ENCODE peak calls at places on chromosomes 2 and 18, in ten cellular contexts. M is NCI-H1092, R is body of pancreas, W is T-helper 1 cell, Z is smooth muscle cell of the brain vasculature, J is HFF-Myc, H is H1, E is RKO, N is A549, Q is kidney glomerular epithelial cell. X is an unnamed sample.

GRCh38 chr2:85772019-85772745 is 18.4 kb downstream of the ATOH8 start:
- DNase-seq in M (peak), R (peak), W (no peak), Z (peak), J (peak), H (no peak), E (peak), N (peak), Q (peak), X (peak)

GRCh38 chr18:74290831-74291770 is 662 bp downstream of the CYB5A start:
- DNase-seq in M (no peak), R (peak), W (no peak), Z (no peak), J (no peak), H (peak), E (no peak), N (no peak), Q (no peak), X (no peak)

GRCh38 chr2:3680548-3681345 is 22.6 kb upstream of the DCDC2C start:
- DNase-seq in M (no peak), R (no peak), W (no peak), Z (no peak), J (no peak), H (no peak), E (no peak), N (no peak), Q (no peak), X (no peak)

GRCh38 chr2:131009713-131010475 is 83.4 kb downstream of the FAM168B start:
- DNase-seq in M (no peak), R (no peak), W (no peak), Z (no peak), J (no peak), H (no peak), E (no peak), N (no peak), Q (no peak), X (no peak)

GRCh38 chr2:27446057-27446456 is 3.9 kb downstream of the KRTCAP3 start:
- DNase-seq in M (no peak), R (peak), W (no peak), Z (no peak), J (no peak), H (no peak), E (no peak), N (no peak), Q (no peak), X (no peak)

GRCh38 chr2:207692206-207693065 is 19.0 kb upstream of the CCNYL1 start:
- DNase-seq in M (peak), R (peak), W (no peak), Z (no peak), J (no peak), H (no peak), E (peak), N (peak), Q (no peak), X (no peak)

GRCh38 chr2:242088471-242089212 is 219.1 kb downstream of the RTP5 start:
- DNase-seq in M (peak), R (peak), W (peak), Z (no peak), J (peak), H (peak), E (peak), N (peak), Q (peak), X (no peak)

GRCh38 chr2:109260886-109261700 is 132.1 kb downstream of the SH3RF3 start:
- DNase-seq in M (no peak), R (no peak), W (no peak), Z (no peak), J (no peak), H (no peak), E (peak), N (peak), Q (no peak), X (no peak)

GRCh38 chr2:127653421-127654083 is 7.6 kb downstream of the GPR17 start:
- DNase-seq in M (no peak), R (no peak), W (no peak), Z (no peak), J (no peak), H (no peak), E (no peak), N (no peak), Q (no peak), X (no peak)

GRCh38 chr2:10437806-10438205 is 10.3 kb downstream of the ODC1 start:
- DNase-seq in M (no peak), R (no peak), W (no peak), Z (no peak), J (no peak), H (no peak), E (no peak), N (no peak), Q (no peak), X (no peak)

GRCh38 chr2:231134910-231135650 is 10.2 kb upstream of the HTR2B start:
- DNase-seq in M (no peak), R (no peak), W (no peak), Z (no peak), J (no peak), H (no peak), E (no peak), N (no peak), Q (no peak), X (no peak)

GRCh38 chr2:197571622-197572271 is 55.9 kb downstream of the MOB4 start:
- DNase-seq in M (no peak), R (no peak), W (no peak), Z (no peak), J (peak), H (no peak), E (peak), N (peak), Q (peak), X (no peak)

GRCh38 chr18:22603902-22604301 is 186.2 kb upstream of the CTAGE1 start:
- DNase-seq in M (no peak), R (no peak), W (no peak), Z (no peak), J (no peak), H (no peak), E (no peak), N (no peak), Q (no peak), X (no peak)

GRCh38 chr2:84939426-84940087 is 31.4 kb upstream of the KCMF1 start:
- DNase-seq in M (no peak), R (peak), W (peak), Z (no peak), J (no peak), H (no peak), E (no peak), N (peak), Q (no peak), X (no peak)

X was measured in BJ.